ENCODE peak calls at places on chromosome 11, in six cellular contexts. One of them, this sample, is unnamed.

GRCh38 chr11:122141757-122142156 is 25.7 kb upstream of the BLID start:
- DNase-seq in endothelial cell of umbilical vein: no peak
- DNase-seq in spleen: no peak
- DNase-seq in neural progenitor cell: no peak
- DNase-seq in AG09309: no peak
- DNase-seq in sigmoid colon: no peak
- DNase-seq in this sample: no peak

GRCh38 chr11:133118563-133119303 is 413.6 kb downstream of the OPCML start:
- DNase-seq in AG09309: no peak
- DNase-seq in spleen: no peak
- DNase-seq in sigmoid colon: no peak
- DNase-seq in neural progenitor cell: no peak
- DNase-seq in endothelial cell of umbilical vein: no peak
- DNase-seq in this sample: no peak

GRCh38 chr11:11202885-11203284 is 150.2 kb downstream of the CSNK2A3 start:
- DNase-seq in endothelial cell of umbilical vein: no peak
- DNase-seq in AG09309: no peak
- DNase-seq in spleen: no peak
- DNase-seq in sigmoid colon: no peak
- DNase-seq in neural progenitor cell: no peak
- DNase-seq in this sample: no peak

GRCh38 chr11:68632802-68633201 is 51.5 kb upstream of the GAL start:
- DNase-seq in AG09309: peak; percentile 2
- DNase-seq in neural progenitor cell: peak; percentile 87
- DNase-seq in spleen: no peak
- DNase-seq in sigmoid colon: no peak
- DNase-seq in endothelial cell of umbilical vein: peak; percentile 68
- DNase-seq in this sample: no peak

GRCh38 chr11:36131719-36132349 is 157.4 kb downstream of the COMMD9 start:
- DNase-seq in spleen: no peak
- DNase-seq in endothelial cell of umbilical vein: peak; percentile 71
- DNase-seq in sigmoid colon: peak; percentile 82
- DNase-seq in neural progenitor cell: peak; percentile 85
- DNase-seq in AG09309: no peak
- DNase-seq in this sample: no peak

GRCh38 chr11:77269484-77270123 is 31.9 kb downstream of the GDPD4 start:
- DNase-seq in neural progenitor cell: no peak
- DNase-seq in sigmoid colon: no peak
- DNase-seq in spleen: no peak
- DNase-seq in AG09309: no peak
- DNase-seq in endothelial cell of umbilical vein: no peak
- DNase-seq in this sample: no peak

GRCh38 chr11:36744375-36745168 is 146.5 kb upstream of the RAG2 start:
- DNase-seq in neural progenitor cell: peak; percentile 85
- DNase-seq in spleen: peak; percentile 84
- DNase-seq in sigmoid colon: peak; percentile 73
- DNase-seq in AG09309: peak; percentile 23
- DNase-seq in endothelial cell of umbilical vein: peak; percentile 65
- DNase-seq in this sample: peak; percentile 53

GRCh38 chr11:62508336-62509058 is 38.1 kb downstream of the AHNAK start:
- DNase-seq in AG09309: peak; percentile 24
- DNase-seq in sigmoid colon: peak; percentile 96
- DNase-seq in spleen: peak; percentile 81
- DNase-seq in endothelial cell of umbilical vein: peak; percentile 86
- DNase-seq in neural progenitor cell: peak; percentile 87
- DNase-seq in this sample: no peak

GRCh38 chr11:124070906-124071621 is 29.9 kb upstream of the OR10G7 start:
- DNase-seq in AG09309: peak; percentile 57
- DNase-seq in endothelial cell of umbilical vein: peak; percentile 88
- DNase-seq in sigmoid colon: peak; percentile 75
- DNase-seq in spleen: peak; percentile 82
- DNase-seq in neural progenitor cell: peak; percentile 68
- DNase-seq in this sample: peak; percentile 50

GRCh38 chr11:88345408-88345807 is 7.9 kb upstream of the CTSC start:
- DNase-seq in spleen: no peak
- DNase-seq in neural progenitor cell: no peak
- DNase-seq in sigmoid colon: no peak
- DNase-seq in AG09309: no peak
- DNase-seq in endothelial cell of umbilical vein: no peak
- DNase-seq in this sample: no peak

GRCh38 chr11:15629690-15630321 is 515.1 kb downstream of the INSC start:
- DNase-seq in AG09309: no peak
- DNase-seq in endothelial cell of umbilical vein: no peak
- DNase-seq in sigmoid colon: no peak
- DNase-seq in spleen: no peak
- DNase-seq in neural progenitor cell: peak; percentile 68
- DNase-seq in this sample: no peak

GRCh38 chr11:61627831-61628753 is 47.2 kb upstream of the SYT7 start:
- DNase-seq in spleen: no peak
- DNase-seq in sigmoid colon: peak; percentile 85
- DNase-seq in neural progenitor cell: peak; percentile 86
- DNase-seq in AG09309: peak; percentile 24
- DNase-seq in endothelial cell of umbilical vein: peak; percentile 55
- DNase-seq in this sample: peak; percentile 21

GRCh38 chr11:112212710-112213109 is 13.5 kb upstream of the PTS start:
- DNase-seq in endothelial cell of umbilical vein: no peak
- DNase-seq in neural progenitor cell: no peak
- DNase-seq in sigmoid colon: no peak
- DNase-seq in AG09309: no peak
- DNase-seq in spleen: no peak
- DNase-seq in this sample: no peak

GRCh38 chr11:98940913-98941312 is 79.8 kb upstream of the CNTN5 start:
- DNase-seq in neural progenitor cell: peak; percentile 11
- DNase-seq in endothelial cell of umbilical vein: no peak
- DNase-seq in spleen: no peak
- DNase-seq in sigmoid colon: no peak
- DNase-seq in AG09309: no peak
- DNase-seq in this sample: no peak

GRCh38 chr11:125514336-125515101 is 18.5 kb upstream of the FEZ1 start:
- DNase-seq in endothelial cell of umbilical vein: no peak
- DNase-seq in spleen: no peak
- DNase-seq in AG09309: peak; percentile 55
- DNase-seq in sigmoid colon: no peak
- DNase-seq in neural progenitor cell: no peak
- DNase-seq in this sample: peak; percentile 56

GRCh38 chr11:37171451-37171850 is 573.4 kb upstream of the RAG2 start:
- DNase-seq in endothelial cell of umbilical vein: no peak
- DNase-seq in spleen: no peak
- DNase-seq in AG09309: no peak
- DNase-seq in sigmoid colon: no peak
- DNase-seq in neural progenitor cell: no peak
- DNase-seq in this sample: no peak

GRCh38 chr11:99979052-99979451 is 708.0 kb upstream of the ARHGAP42 start:
- DNase-seq in endothelial cell of umbilical vein: no peak
- DNase-seq in spleen: no peak
- DNase-seq in neural progenitor cell: no peak
- DNase-seq in sigmoid colon: no peak
- DNase-seq in AG09309: no peak
- DNase-seq in this sample: no peak

DNA sequence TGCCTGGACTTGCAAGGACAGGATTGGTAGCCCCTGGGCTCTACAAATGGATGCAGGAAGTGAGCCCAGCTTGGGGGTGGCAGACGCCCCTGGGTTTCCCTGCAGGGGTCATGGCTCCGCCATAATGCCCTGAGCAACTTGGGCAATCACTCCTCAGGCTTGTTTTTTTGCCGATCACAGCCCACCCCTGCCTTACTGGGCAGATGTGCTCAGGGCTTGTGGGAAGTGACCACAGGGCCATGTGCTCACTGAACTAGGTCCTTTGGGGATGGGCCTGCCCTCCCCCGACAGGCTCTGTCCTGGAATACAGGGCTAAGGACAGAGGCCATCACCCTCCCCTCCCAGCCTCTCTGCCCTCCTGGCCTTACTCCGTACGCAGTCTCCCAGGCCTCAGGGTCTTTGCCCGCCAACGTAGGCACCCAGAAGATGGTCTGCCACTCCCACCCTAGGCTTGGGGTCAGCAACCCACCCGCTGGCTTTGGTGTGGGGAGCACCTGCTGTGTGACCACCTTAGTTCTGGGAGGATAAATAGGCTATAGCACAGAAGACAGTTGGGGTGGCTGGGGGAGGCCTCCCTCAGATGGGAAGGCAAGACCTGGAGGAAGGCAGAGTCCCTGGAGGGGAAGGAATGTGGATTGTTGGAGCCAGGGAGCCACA is 3.8 kb downstream of the RPLP2 start:
- DNase-seq in AG09309: no peak
- DNase-seq in spleen: no peak
- DNase-seq in neural progenitor cell: no peak
- DNase-seq in sigmoid colon: no peak
- DNase-seq in endothelial cell of umbilical vein: no peak
- DNase-seq in this sample: no peak
- TF ChIP-seq CTCF in AG09309: no peak
- TF ChIP-seq CTCF in spleen: no peak
- TF ChIP-seq CTCF in neural progenitor cell: no peak
- TF ChIP-seq CTCF in sigmoid colon: no peak
- TF ChIP-seq CTCF in endothelial cell of umbilical vein: no peak
- TF ChIP-seq CTCF in this sample: no peak

GRCh38 chr11:131392528-131393255 is 22.3 kb downstream of the NTM start:
- DNase-seq in sigmoid colon: no peak
- DNase-seq in AG09309: no peak
- DNase-seq in endothelial cell of umbilical vein: no peak
- DNase-seq in spleen: no peak
- DNase-seq in neural progenitor cell: peak; percentile 63
- DNase-seq in this sample: no peak
- TF ChIP-seq CTCF in sigmoid colon: no peak
- TF ChIP-seq CTCF in AG09309: no peak
- TF ChIP-seq CTCF in endothelial cell of umbilical vein: no peak
- TF ChIP-seq CTCF in spleen: no peak
- TF ChIP-seq CTCF in neural progenitor cell: peak; percentile 44
- TF ChIP-seq CTCF in this sample: no peak

DNA sequence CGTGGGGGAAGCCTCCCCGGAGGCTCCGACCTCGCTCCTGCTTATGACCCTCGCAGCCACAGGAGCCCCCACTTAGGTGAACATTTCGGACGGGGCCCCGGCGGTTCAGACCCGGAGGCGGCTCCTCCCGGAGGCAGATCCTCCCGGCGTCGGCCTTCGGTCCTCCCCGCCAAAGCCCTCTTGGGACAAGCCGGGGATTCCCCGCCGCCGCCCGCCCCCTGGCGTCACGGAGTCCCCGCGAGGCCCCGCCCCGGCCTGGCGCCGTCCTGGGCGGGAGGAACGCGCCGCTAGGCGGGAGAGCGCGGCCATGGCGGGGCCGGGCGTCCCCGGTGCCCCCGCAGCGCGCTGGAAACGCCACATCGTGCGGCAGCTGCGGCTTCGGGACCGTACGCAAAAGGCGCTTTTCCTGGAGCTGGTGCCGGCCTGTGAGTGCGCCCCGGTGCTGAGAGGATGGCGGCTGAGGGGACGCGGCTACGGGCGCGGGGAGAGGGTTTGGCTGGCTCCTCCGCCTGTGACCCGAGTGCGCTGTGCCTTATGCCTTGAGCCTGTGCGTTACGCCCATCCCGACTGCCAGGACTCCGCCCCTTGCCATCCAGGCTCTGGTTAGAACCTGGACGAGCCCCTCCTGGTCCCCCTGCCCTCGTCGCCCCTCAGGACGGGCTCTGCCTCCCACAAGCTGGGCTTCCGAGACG is at the start of gene ATG16L2:
- DNase-seq in AG09309: no peak
- DNase-seq in neural progenitor cell: peak; percentile 96
- DNase-seq in spleen: peak; percentile 98
- DNase-seq in sigmoid colon: peak; percentile 93
- DNase-seq in endothelial cell of umbilical vein: peak; percentile 91
- DNase-seq in this sample: peak; percentile 97
- TF ChIP-seq CTCF in AG09309: no peak
- TF ChIP-seq CTCF in neural progenitor cell: peak; percentile 32
- TF ChIP-seq CTCF in spleen: peak; percentile 76
- TF ChIP-seq CTCF in sigmoid colon: no peak
- TF ChIP-seq CTCF in endothelial cell of umbilical vein: no peak
- TF ChIP-seq CTCF in this sample: no peak

GRCh38 chr11:20084921-20085814 is 75.1 kb downstream of the DBX1 start:
- DNase-seq in neural progenitor cell: no peak
- DNase-seq in endothelial cell of umbilical vein: no peak
- DNase-seq in sigmoid colon: no peak
- DNase-seq in spleen: no peak
- DNase-seq in AG09309: no peak
- DNase-seq in this sample: no peak
- TF ChIP-seq CTCF in neural progenitor cell: peak; percentile 6
- TF ChIP-seq CTCF in endothelial cell of umbilical vein: no peak
- TF ChIP-seq CTCF in sigmoid colon: no peak
- TF ChIP-seq CTCF in spleen: no peak
- TF ChIP-seq CTCF in AG09309: no peak
- TF ChIP-seq CTCF in this sample: no peak

DNA sequence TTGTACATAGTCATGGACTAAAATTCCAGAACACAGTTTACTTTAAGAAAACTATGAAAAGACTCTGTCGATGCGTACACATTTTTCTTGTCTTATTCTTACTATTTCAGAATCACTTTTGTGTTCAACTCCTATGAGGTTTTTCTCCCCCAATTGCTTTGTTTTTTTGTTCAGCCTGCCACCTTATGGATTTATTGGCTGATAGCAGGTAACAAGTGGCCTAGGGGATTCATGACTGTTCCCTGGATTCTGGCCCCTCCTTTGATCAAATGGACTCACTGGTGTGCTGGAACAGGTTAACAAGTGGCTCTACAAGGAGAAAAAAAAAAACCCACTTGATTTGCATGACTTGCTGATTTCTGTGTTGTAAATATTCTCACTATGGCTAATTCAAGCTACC is 10.6 kb downstream of the MMP20 start:
- DNase-seq in endothelial cell of umbilical vein: no peak
- DNase-seq in spleen: no peak
- DNase-seq in AG09309: no peak
- DNase-seq in sigmoid colon: no peak
- DNase-seq in neural progenitor cell: no peak
- DNase-seq in this sample: no peak
- TF ChIP-seq CTCF in endothelial cell of umbilical vein: no peak
- TF ChIP-seq CTCF in spleen: no peak
- TF ChIP-seq CTCF in AG09309: peak; percentile 6
- TF ChIP-seq CTCF in sigmoid colon: no peak
- TF ChIP-seq CTCF in neural progenitor cell: no peak
- TF ChIP-seq CTCF in this sample: no peak

GRCh38 chr11:12546660-12547059 is 127.6 kb upstream of the TEAD1 start:
- DNase-seq in sigmoid colon: no peak
- DNase-seq in endothelial cell of umbilical vein: no peak
- DNase-seq in spleen: no peak
- DNase-seq in neural progenitor cell: no peak
- DNase-seq in AG09309: no peak
- DNase-seq in this sample: no peak
- TF ChIP-seq CTCF in sigmoid colon: no peak
- TF ChIP-seq CTCF in endothelial cell of umbilical vein: no peak
- TF ChIP-seq CTCF in spleen: no peak
- TF ChIP-seq CTCF in neural progenitor cell: no peak
- TF ChIP-seq CTCF in AG09309: no peak
- TF ChIP-seq CTCF in this sample: no peak

DNA sequence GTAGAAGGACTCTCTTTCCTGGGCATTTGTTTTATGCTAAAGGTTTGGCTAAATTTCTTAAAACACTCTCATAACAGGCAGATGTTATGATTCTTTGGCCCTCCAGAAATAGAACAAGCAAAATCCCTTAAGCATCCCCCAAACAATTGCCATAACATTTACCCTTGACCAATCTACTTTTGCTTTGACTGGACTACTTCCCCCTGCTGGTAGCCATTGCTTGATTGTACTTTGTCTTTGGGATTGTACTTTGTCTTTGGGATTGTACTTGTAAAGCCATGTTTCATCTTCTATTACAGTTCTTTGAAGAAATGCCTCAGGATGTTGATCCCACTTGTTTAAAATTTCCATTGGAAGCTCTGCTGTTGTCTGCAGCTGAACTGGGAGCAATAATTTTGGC is 53.3 kb upstream of the GLYAT start:
- DNase-seq in AG09309: no peak
- DNase-seq in spleen: no peak
- DNase-seq in neural progenitor cell: no peak
- DNase-seq in endothelial cell of umbilical vein: no peak
- DNase-seq in sigmoid colon: no peak
- DNase-seq in this sample: no peak
- TF ChIP-seq CTCF in AG09309: no peak
- TF ChIP-seq CTCF in spleen: no peak
- TF ChIP-seq CTCF in neural progenitor cell: no peak
- TF ChIP-seq CTCF in endothelial cell of umbilical vein: no peak
- TF ChIP-seq CTCF in sigmoid colon: no peak
- TF ChIP-seq CTCF in this sample: no peak

GRCh38 chr11:64314146-64314804 is 3.1 kb downstream of the TRMT112 start:
- DNase-seq in endothelial cell of umbilical vein: no peak
- DNase-seq in neural progenitor cell: no peak
- DNase-seq in sigmoid colon: no peak
- DNase-seq in AG09309: no peak
- DNase-seq in spleen: no peak
- DNase-seq in this sample: no peak
- TF ChIP-seq CTCF in endothelial cell of umbilical vein: no peak
- TF ChIP-seq CTCF in neural progenitor cell: no peak
- TF ChIP-seq CTCF in sigmoid colon: no peak
- TF ChIP-seq CTCF in AG09309: peak; percentile 31
- TF ChIP-seq CTCF in spleen: no peak
- TF ChIP-seq CTCF in this sample: no peak